ENCODE peak calls at places on chromosomes 5 and 9, in six cellular contexts. O, G, L, R, Q and F are unnamed samples.

GRCh38 chr5:168826292-168826725 is 247.1 kb upstream of the PANK3 start:
- ATAC-seq in O (no peak), G (no peak), L (peak), R (no peak), Q (no peak), F (no peak)

GRCh38 chr5:33737284-33737683 is 154.5 kb downstream of the ADAMTS12 start:
- ATAC-seq in O (no peak), G (no peak), L (no peak), R (no peak), Q (no peak), F (no peak)

GRCh38 chr9:130432362-130432761 is 12.4 kb upstream of the ASS1 start:
- ATAC-seq in O (no peak), G (no peak), L (no peak), R (peak), Q (no peak), F (no peak)

GRCh38 chr5:74394924-74395880 is 245.3 kb downstream of the ENC1 start:
- ATAC-seq in O (peak), G (peak), L (peak), R (no peak), Q (peak), F (no peak)

GRCh38 chr5:181149806-181150733 is 2.7 kb downstream of the OR2V2 start:
- ATAC-seq in O (no peak), G (no peak), L (no peak), R (peak), Q (peak), F (peak)

GRCh38 chr9:70590264-70590646 is 175.8 kb upstream of the KLF9 start:
- ATAC-seq in O (no peak), G (peak), L (no peak), R (no peak), Q (no peak), F (no peak)

GRCh38 chr9:88976888-88977257 is 14.4 kb upstream of the S1PR3 start:
- ATAC-seq in O (no peak), G (no peak), L (no peak), R (no peak), Q (no peak), F (no peak)

GRCh38 chr5:11946317-11946716 is 42.1 kb upstream of the CTNND2 start:
- ATAC-seq in O (no peak), G (no peak), L (no peak), R (no peak), Q (no peak), F (no peak)

GRCh38 chr9:114271556-114272510 is 51.1 kb upstream of the ORM1 start:
- ATAC-seq in O (peak), G (peak), L (peak), R (peak), Q (peak), F (no peak)

GRCh38 chr9:37329576-37329975 is 92.9 kb upstream of the GRHPR start:
- ATAC-seq in O (no peak), G (no peak), L (no peak), R (no peak), Q (peak), F (peak)

GRCh38 chr5:170105643-170106611 is at the start of gene FOXI1:
- ATAC-seq in O (no peak), G (no peak), L (no peak), R (peak), Q (no peak), F (peak)

GRCh38 chr5:92922231-92922967 is 658.6 kb downstream of the NR2F1-AS1 start:
- ATAC-seq in O (peak), G (no peak), L (no peak), R (no peak), Q (no peak), F (peak)

GRCh38 chr9:33041459-33042188 is 16.6 kb downstream of the DNAJA1 start:
- ATAC-seq in O (no peak), G (no peak), L (no peak), R (no peak), Q (no peak), F (no peak)

GRCh38 chr9:69429281-69429680 is 104.3 kb downstream of the ENTREP1 start:
- ATAC-seq in O (no peak), G (no peak), L (no peak), R (no peak), Q (no peak), F (no peak)

GRCh38 chr9:114099523-114100270 is 605 bp upstream of the KIF12 start:
- ATAC-seq in O (no peak), G (no peak), L (peak), R (no peak), Q (no peak), F (no peak)

GRCh38 chr5:56006094-56006493 is 11.3 kb upstream of the IL6ST start:
- ATAC-seq in O (no peak), G (no peak), L (no peak), R (no peak), Q (peak), F (peak)

GRCh38 chr5:173643964-173644363 is 27.5 kb upstream of the BOD1 start:
- ATAC-seq in O (peak), G (no peak), L (peak), R (no peak), Q (peak), F (peak)

GRCh38 chr5:133225671-133226152 is 173.9 kb downstream of the HSPA4 start:
- ATAC-seq in O (no peak), G (no peak), L (peak), R (peak), Q (no peak), F (no peak)

GRCh38 chr9:134375430-134376385 is 49.5 kb downstream of the RXRA start:
- ATAC-seq in O (no peak), G (peak), L (peak), R (peak), Q (no peak), F (no peak)

GRCh38 chr9:73050062-73050814 is 97.4 kb upstream of the ALDH1A1 start:
- ATAC-seq in O (no peak), G (no peak), L (no peak), R (no peak), Q (no peak), F (no peak)